ENCODE peak calls at places on chromosomes 1 and 21, in seven cellular contexts. One of them, this sample, is unnamed.

GRCh38 chr1:222090103-222090502 is 348.2 kb upstream of the DUSP10 start:
- DNase-seq in SW480: no peak
- DNase-seq in omental fat pad: no peak
- DNase-seq in mesothelial cell of epicardium: no peak
- DNase-seq in NCI-H1092: no peak
- DNase-seq in activated CD4-positive, alpha-beta T cell treated with anti-CD3 and anti-CD28 coated beads for 36 hours: no peak
- DNase-seq in activated naive CD4-positive, alpha-beta T cell: no peak
- DNase-seq in this sample: no peak

GRCh38 chr1:95686217-95686616 is 452.2 kb downstream of the RWDD3 start:
- DNase-seq in SW480: no peak
- DNase-seq in omental fat pad: no peak
- DNase-seq in mesothelial cell of epicardium: no peak
- DNase-seq in NCI-H1092: no peak
- DNase-seq in activated CD4-positive, alpha-beta T cell treated with anti-CD3 and anti-CD28 coated beads for 36 hours: no peak
- DNase-seq in activated naive CD4-positive, alpha-beta T cell: no peak
- DNase-seq in this sample: no peak

GRCh38 chr1:214248294-214249082 is 32.5 kb upstream of the SMYD2 start:
- DNase-seq in SW480: no peak
- DNase-seq in omental fat pad: no peak
- DNase-seq in mesothelial cell of epicardium: no peak
- DNase-seq in NCI-H1092: no peak
- DNase-seq in activated CD4-positive, alpha-beta T cell treated with anti-CD3 and anti-CD28 coated beads for 36 hours: no peak
- DNase-seq in activated naive CD4-positive, alpha-beta T cell: no peak
- DNase-seq in this sample: no peak

GRCh38 chr1:41495171-41495948 is 10.9 kb upstream of the EDN2 start:
- DNase-seq in SW480: peak; percentile 82
- DNase-seq in omental fat pad: no peak
- DNase-seq in mesothelial cell of epicardium: no peak
- DNase-seq in NCI-H1092: no peak
- DNase-seq in activated CD4-positive, alpha-beta T cell treated with anti-CD3 and anti-CD28 coated beads for 36 hours: peak; percentile 61
- DNase-seq in activated naive CD4-positive, alpha-beta T cell: no peak
- DNase-seq in this sample: peak; percentile 49

GRCh38 chr21:41778974-41779600 is 12.2 kb upstream of the RIPK4 start:
- DNase-seq in SW480: no peak
- DNase-seq in omental fat pad: no peak
- DNase-seq in mesothelial cell of epicardium: no peak
- DNase-seq in NCI-H1092: peak; percentile 56
- DNase-seq in activated CD4-positive, alpha-beta T cell treated with anti-CD3 and anti-CD28 coated beads for 36 hours: no peak
- DNase-seq in activated naive CD4-positive, alpha-beta T cell: no peak
- DNase-seq in this sample: no peak

GRCh38 chr21:44694776-44695175 is 2.2 kb upstream of the KRTAP10-12 start:
- DNase-seq in SW480: no peak
- DNase-seq in omental fat pad: no peak
- DNase-seq in mesothelial cell of epicardium: peak; percentile 19
- DNase-seq in NCI-H1092: no peak
- DNase-seq in activated CD4-positive, alpha-beta T cell treated with anti-CD3 and anti-CD28 coated beads for 36 hours: no peak
- DNase-seq in activated naive CD4-positive, alpha-beta T cell: no peak
- DNase-seq in this sample: no peak

GRCh38 chr1:231896806-231897205 is 270.2 kb downstream of the DISC1 start:
- DNase-seq in SW480: no peak
- DNase-seq in omental fat pad: no peak
- DNase-seq in mesothelial cell of epicardium: no peak
- DNase-seq in NCI-H1092: no peak
- DNase-seq in activated CD4-positive, alpha-beta T cell treated with anti-CD3 and anti-CD28 coated beads for 36 hours: no peak
- DNase-seq in activated naive CD4-positive, alpha-beta T cell: no peak
- DNase-seq in this sample: no peak

GRCh38 chr1:45796946-45797345 is 6.5 kb upstream of the MAST2 start:
- DNase-seq in SW480: no peak
- DNase-seq in omental fat pad: no peak
- DNase-seq in mesothelial cell of epicardium: no peak
- DNase-seq in NCI-H1092: no peak
- DNase-seq in activated CD4-positive, alpha-beta T cell treated with anti-CD3 and anti-CD28 coated beads for 36 hours: no peak
- DNase-seq in activated naive CD4-positive, alpha-beta T cell: no peak
- DNase-seq in this sample: no peak

GRCh38 chr1:211382182-211382713 is 55.6 kb downstream of the TRAF5 start:
- DNase-seq in SW480: no peak
- DNase-seq in omental fat pad: no peak
- DNase-seq in mesothelial cell of epicardium: no peak
- DNase-seq in NCI-H1092: no peak
- DNase-seq in activated CD4-positive, alpha-beta T cell treated with anti-CD3 and anti-CD28 coated beads for 36 hours: no peak
- DNase-seq in activated naive CD4-positive, alpha-beta T cell: no peak
- DNase-seq in this sample: no peak

GRCh38 chr1:109466100-109466439 is 276 bp upstream of the SYPL2 start:
- DNase-seq in SW480: no peak
- DNase-seq in omental fat pad: no peak
- DNase-seq in mesothelial cell of epicardium: no peak
- DNase-seq in NCI-H1092: no peak
- DNase-seq in activated CD4-positive, alpha-beta T cell treated with anti-CD3 and anti-CD28 coated beads for 36 hours: no peak
- DNase-seq in activated naive CD4-positive, alpha-beta T cell: no peak
- DNase-seq in this sample: no peak

GRCh38 chr1:44073528-44073927 is 42.3 kb upstream of the SLC6A9 start:
- DNase-seq in SW480: no peak
- DNase-seq in omental fat pad: no peak
- DNase-seq in mesothelial cell of epicardium: no peak
- DNase-seq in NCI-H1092: no peak
- DNase-seq in activated CD4-positive, alpha-beta T cell treated with anti-CD3 and anti-CD28 coated beads for 36 hours: no peak
- DNase-seq in activated naive CD4-positive, alpha-beta T cell: no peak
- DNase-seq in this sample: no peak

GRCh38 chr1:22889213-22889827 is 83.3 kb downstream of the LACTBL1 start:
- DNase-seq in SW480: peak; percentile 28
- DNase-seq in omental fat pad: no peak
- DNase-seq in mesothelial cell of epicardium: no peak
- DNase-seq in NCI-H1092: peak; percentile 13
- DNase-seq in activated CD4-positive, alpha-beta T cell treated with anti-CD3 and anti-CD28 coated beads for 36 hours: peak; percentile 26
- DNase-seq in activated naive CD4-positive, alpha-beta T cell: no peak
- DNase-seq in this sample: peak; percentile 41

GRCh38 chr1:240524356-240525071 is 87.4 kb downstream of the GREM2 start:
- DNase-seq in SW480: no peak
- DNase-seq in omental fat pad: no peak
- DNase-seq in mesothelial cell of epicardium: no peak
- DNase-seq in NCI-H1092: no peak
- DNase-seq in activated CD4-positive, alpha-beta T cell treated with anti-CD3 and anti-CD28 coated beads for 36 hours: no peak
- DNase-seq in activated naive CD4-positive, alpha-beta T cell: no peak
- DNase-seq in this sample: no peak

GRCh38 chr1:3078941-3079340 is 9.9 kb downstream of the PRDM16 start:
- DNase-seq in SW480: no peak
- DNase-seq in omental fat pad: no peak
- DNase-seq in mesothelial cell of epicardium: no peak
- DNase-seq in NCI-H1092: no peak
- DNase-seq in activated CD4-positive, alpha-beta T cell treated with anti-CD3 and anti-CD28 coated beads for 36 hours: no peak
- DNase-seq in activated naive CD4-positive, alpha-beta T cell: no peak
- DNase-seq in this sample: no peak

GRCh38 chr1:59298710-59299346 is 1.9 kb downstream of the FGGY start:
- DNase-seq in SW480: no peak
- DNase-seq in omental fat pad: no peak
- DNase-seq in mesothelial cell of epicardium: no peak
- DNase-seq in NCI-H1092: no peak
- DNase-seq in activated CD4-positive, alpha-beta T cell treated with anti-CD3 and anti-CD28 coated beads for 36 hours: no peak
- DNase-seq in activated naive CD4-positive, alpha-beta T cell: no peak
- DNase-seq in this sample: no peak

GRCh38 chr1:38839363-38839762 is 20.2 kb downstream of the RRAGC start:
- DNase-seq in SW480: no peak
- DNase-seq in omental fat pad: no peak
- DNase-seq in mesothelial cell of epicardium: no peak
- DNase-seq in NCI-H1092: no peak
- DNase-seq in activated CD4-positive, alpha-beta T cell treated with anti-CD3 and anti-CD28 coated beads for 36 hours: no peak
- DNase-seq in activated naive CD4-positive, alpha-beta T cell: no peak
- DNase-seq in this sample: no peak

GRCh38 chr1:156622581-156623297 is 3.5 kb downstream of the HAPLN2 start:
- DNase-seq in SW480: no peak
- DNase-seq in omental fat pad: no peak
- DNase-seq in mesothelial cell of epicardium: no peak
- DNase-seq in NCI-H1092: no peak
- DNase-seq in activated CD4-positive, alpha-beta T cell treated with anti-CD3 and anti-CD28 coated beads for 36 hours: no peak
- DNase-seq in activated naive CD4-positive, alpha-beta T cell: no peak
- DNase-seq in this sample: no peak

GRCh38 chr1:213651077-213651476 is 336.7 kb upstream of the PROX1 start:
- DNase-seq in SW480: no peak
- DNase-seq in omental fat pad: no peak
- DNase-seq in mesothelial cell of epicardium: no peak
- DNase-seq in NCI-H1092: no peak
- DNase-seq in activated CD4-positive, alpha-beta T cell treated with anti-CD3 and anti-CD28 coated beads for 36 hours: no peak
- DNase-seq in activated naive CD4-positive, alpha-beta T cell: no peak
- DNase-seq in this sample: no peak

GRCh38 chr1:230301322-230301721 is 124.8 kb downstream of the PGBD5 start:
- DNase-seq in SW480: no peak
- DNase-seq in omental fat pad: no peak
- DNase-seq in mesothelial cell of epicardium: no peak
- DNase-seq in NCI-H1092: no peak
- DNase-seq in activated CD4-positive, alpha-beta T cell treated with anti-CD3 and anti-CD28 coated beads for 36 hours: no peak
- DNase-seq in activated naive CD4-positive, alpha-beta T cell: no peak
- DNase-seq in this sample: peak; percentile 66

This sample was measured in NCI-H2171 treated with DMSO at 0.1 percent for 48 hours.